ENCODE peak calls at places on chromosomes 2 and 18, in four cellular contexts. One of them, this sample, is unnamed.

GRCh38 chr2:231707625-231708049 is 688 bp upstream of the PTMA start:
- DNase-seq in RWPE1: no peak
- DNase-seq in non-pigmented ciliary epithelial cell: no peak
- DNase-seq in DMS153: no peak
- DNase-seq in this sample: no peak

GRCh38 chr18:64972545-64972944 is 778.3 kb upstream of the CDH7 start:
- DNase-seq in non-pigmented ciliary epithelial cell: no peak
- DNase-seq in RWPE1: no peak
- DNase-seq in DMS153: no peak
- DNase-seq in this sample: no peak

GRCh38 chr2:42755161-42755900 is 8.6 kb downstream of the OXER1 start:
- DNase-seq in RWPE1: no peak
- DNase-seq in non-pigmented ciliary epithelial cell: no peak
- DNase-seq in DMS153: no peak
- DNase-seq in this sample: no peak

GRCh38 chr18:46073474-46074331 is 1.6 kb upstream of the PSTPIP2 start:
- DNase-seq in RWPE1: no peak
- DNase-seq in non-pigmented ciliary epithelial cell: no peak
- DNase-seq in DMS153: peak
- DNase-seq in this sample: peak

GRCh38 chr18:27057459-27058302 is 127.4 kb downstream of the CHST9 start:
- DNase-seq in non-pigmented ciliary epithelial cell: no peak
- DNase-seq in RWPE1: no peak
- DNase-seq in DMS153: peak
- DNase-seq in this sample: no peak

GRCh38 chr2:135587958-135588357 is 56.7 kb downstream of the R3HDM1 start:
- DNase-seq in non-pigmented ciliary epithelial cell: no peak
- DNase-seq in DMS153: no peak
- DNase-seq in RWPE1: no peak
- DNase-seq in this sample: no peak

GRCh38 chr2:145184741-145185671 is 665.1 kb upstream of the ZEB2 start:
- DNase-seq in DMS153: no peak
- DNase-seq in non-pigmented ciliary epithelial cell: no peak
- DNase-seq in RWPE1: no peak
- DNase-seq in this sample: no peak

GRCh38 chr18:47932603-47933002 is 2.1 kb upstream of the SMAD2 start:
- DNase-seq in DMS153: no peak
- DNase-seq in RWPE1: no peak
- DNase-seq in non-pigmented ciliary epithelial cell: no peak
- DNase-seq in this sample: no peak

GRCh38 chr2:31337197-31337596 is 77.3 kb downstream of the XDH start:
- DNase-seq in non-pigmented ciliary epithelial cell: no peak
- DNase-seq in DMS153: no peak
- DNase-seq in RWPE1: no peak
- DNase-seq in this sample: no peak

GRCh38 chr2:55159037-55159651 is 72.9 kb downstream of the CLHC1 start:
- DNase-seq in DMS153: peak
- DNase-seq in non-pigmented ciliary epithelial cell: no peak
- DNase-seq in RWPE1: no peak
- DNase-seq in this sample: no peak

GRCh38 chr18:48968412-48969215 is 17.8 kb upstream of the SMAD7 start:
- DNase-seq in RWPE1: no peak
- DNase-seq in non-pigmented ciliary epithelial cell: no peak
- DNase-seq in DMS153: no peak
- DNase-seq in this sample: no peak

GRCh38 chr18:22844643-22845042 is 88.5 kb upstream of the RBBP8 start:
- DNase-seq in non-pigmented ciliary epithelial cell: no peak
- DNase-seq in DMS153: no peak
- DNase-seq in RWPE1: no peak
- DNase-seq in this sample: no peak

GRCh38 chr2:55048514-55048924 is 1.7 kb downstream of the RTN4 start:
- DNase-seq in RWPE1: peak
- DNase-seq in non-pigmented ciliary epithelial cell: no peak
- DNase-seq in DMS153: peak
- DNase-seq in this sample: no peak

GRCh38 chr2:25333981-25334380 is 7.7 kb downstream of the DNMT3A start:
- DNase-seq in RWPE1: no peak
- DNase-seq in DMS153: no peak
- DNase-seq in non-pigmented ciliary epithelial cell: no peak
- DNase-seq in this sample: no peak

GRCh38 chr18:26839609-26840008 is 25.9 kb downstream of the AQP4 start:
- DNase-seq in DMS153: no peak
- DNase-seq in non-pigmented ciliary epithelial cell: no peak
- DNase-seq in RWPE1: no peak
- DNase-seq in this sample: no peak

GRCh38 chr2:3465328-3465727 is 54.0 kb downstream of the ADI1 start:
- DNase-seq in DMS153: no peak
- DNase-seq in RWPE1: no peak
- DNase-seq in non-pigmented ciliary epithelial cell: no peak
- DNase-seq in this sample: no peak

GRCh38 chr2:222769941-222770340 is 90.9 kb upstream of the ACSL3 start:
- DNase-seq in DMS153: no peak
- DNase-seq in non-pigmented ciliary epithelial cell: no peak
- DNase-seq in RWPE1: no peak
- DNase-seq in this sample: no peak

This sample was measured in epithelial cell of proximal tubule.